ENCODE peak calls at places on chromosomes 4 and X, in seven cellular contexts. O is omental fat pad; S is ELR; H is ecto neural progenitor cell; Z is erythroblast; F is activated CD4-positive, alpha-beta T cell treated with anti-CD3 and anti-CD28 coated beads, Interleukin-2, amount 10 ng/mL, durations not matched to agents 7 days and 5 days; B is amniotic epithelial cell. L is an unnamed sample.

GRCh38 chr4:55866290-55866907 is 13.0 kb downstream of the EXOC1 start:
- DNase-seq in F (no peak), Z (peak), S (peak), H (no peak), O (no peak), B (peak), L (no peak)

GRCh38 chr4:19266566-19266965 is 985.1 kb upstream of the SLIT2 start:
- DNase-seq in B (peak), Z (no peak), O (no peak), H (no peak), F (no peak), S (no peak), L (no peak)

GRCh38 chr4:184419976-184420375 is 54.4 kb downstream of the IRF2 start:
- DNase-seq in Z (no peak), H (no peak), F (no peak), B (no peak), O (no peak), S (no peak), L (no peak)

GRCh38 chr4:83370640-83370906 is 35.9 kb upstream of the HPSE start:
- DNase-seq in S (peak), F (no peak), H (no peak), O (no peak), Z (no peak), B (peak), L (no peak)

GRCh38 chr4:102299708-102300107 is 45.6 kb downstream of the SLC39A8 start:
- DNase-seq in H (peak), O (no peak), S (peak), B (peak), F (peak), Z (peak), L (no peak)

GRCh38 chr4:36138221-36138620 is 106.1 kb downstream of the ARAP2 start:
- DNase-seq in H (no peak), S (peak), Z (no peak), B (peak), F (no peak), O (no peak), L (no peak)

GRCh38 chr4:38068107-38068506 is 107.9 kb downstream of the PTTG2 start:
- DNase-seq in H (no peak), B (no peak), F (no peak), Z (no peak), O (no peak), S (no peak), L (no peak)

GRCh38 chr4:22514431-22514830 is 1.4 kb downstream of the ADGRA3 start:
- DNase-seq in Z (peak), O (no peak), F (no peak), H (no peak), S (no peak), B (no peak), L (no peak)

GRCh38 chrX:126985027-126985426 is 165.5 kb downstream of the PRR32 start:
- DNase-seq in H (no peak), O (no peak), F (no peak), B (no peak), Z (no peak), S (no peak), L (no peak)

GRCh38 chr4:83219344-83219990 is 65.1 kb downstream of the COQ2 start:
- DNase-seq in S (peak), Z (no peak), O (no peak), B (no peak), F (peak), H (no peak), L (peak)

GRCh38 chr4:1898681-1899080 is 27.5 kb downstream of the NSD2 start:
- DNase-seq in Z (no peak), B (no peak), O (no peak), H (no peak), F (no peak), S (no peak), L (no peak)

GRCh38 chrX:41435708-41436107 is 11.4 kb upstream of the NYX start:
- DNase-seq in Z (no peak), H (no peak), O (no peak), F (no peak), B (no peak), S (no peak), L (no peak)

GRCh38 chr4:25477251-25477650 is 100.2 kb downstream of the ANAPC4 start:
- DNase-seq in O (no peak), F (no peak), S (no peak), B (no peak), H (no peak), Z (no peak), L (no peak)

GRCh38 chr4:127632420-127633403 is at the start of gene INTU:
- DNase-seq in F (peak), H (peak), Z (peak), S (peak), O (peak), B (peak), L (peak)

GRCh38 chr4:48139688-48140087 is 5.6 kb upstream of the TXK start:
- DNase-seq in O (no peak), F (no peak), B (peak), Z (peak), S (peak), H (no peak), L (no peak)

GRCh38 chr4:163638909-163639308 is 144.4 kb downstream of the TMA16 start:
- DNase-seq in B (no peak), F (no peak), H (no peak), S (no peak), Z (no peak), O (no peak), L (no peak)

GRCh38 chr4:152590179-152591031 is 54.5 kb upstream of the FBXW7 start:
- DNase-seq in H (no peak), O (no peak), Z (no peak), S (peak), F (no peak), B (peak), L (no peak)

GRCh38 chrX:9700555-9700954 is 65.1 kb downstream of the GPR143 start:
- DNase-seq in H (no peak), S (no peak), B (no peak), F (no peak), O (no peak), Z (no peak), L (no peak)

GRCh38 chr4:184295206-184295605 is 77.5 kb upstream of the ENPP6 start:
- DNase-seq in Z (no peak), B (no peak), S (no peak), O (no peak), H (no peak), F (no peak), L (no peak)

GRCh38 chr4:83281326-83281725 is 3.3 kb downstream of the COQ2 start:
- DNase-seq in F (no peak), B (no peak), S (no peak), O (no peak), H (no peak), Z (peak), L (no peak)

GRCh38 chr4:85825937-85826678 is 351.2 kb downstream of the ARHGAP24 start:
- DNase-seq in S (peak), Z (no peak), F (no peak), B (peak), H (no peak), O (no peak), L (no peak)

L was measured in immature natural killer cell.